ENCODE peak calls at places on chromosomes 11 and 22, in nine cellular contexts. K, Q, W, V, D, H, F, Z and J are unnamed samples.

GRCh38 chr22:37904572-37905533 is 1.2 kb upstream of the MICALL1 start:
- DNase-seq in F (peak), Z (peak), D (peak), V (no peak), Q (no peak), H (no peak), W (no peak), K (peak), J (peak)

GRCh38 chr11:1238767-1239595 is 16.1 kb downstream of the MUC5B start:
- DNase-seq in H (peak), F (no peak), K (no peak), V (no peak), D (no peak), Q (no peak), Z (no peak), W (no peak), J (no peak)

GRCh38 chr22:46079861-46080821 is 70.2 kb upstream of the PPARA start:
- DNase-seq in K (peak), V (no peak), D (peak), W (no peak), H (no peak), Q (no peak), Z (no peak), F (peak), J (peak)

GRCh38 chr11:65501530-65502273 is 2.9 kb downstream of the MALAT1 start:
- DNase-seq in H (no peak), F (no peak), D (peak), W (no peak), Z (no peak), V (no peak), Q (no peak), K (no peak), J (peak)

GRCh38 chr11:120108785-120109168 is 29.1 kb downstream of the TRIM29 start:
- DNase-seq in Z (no peak), Q (no peak), D (no peak), F (no peak), V (no peak), K (no peak), W (no peak), H (no peak), J (no peak)

GRCh38 chr11:67572747-67573419 is 10.7 kb upstream of the GSTP1 start:
- DNase-seq in W (no peak), D (peak), Q (no peak), Z (no peak), V (peak), F (peak), K (no peak), H (peak), J (no peak)

GRCh38 chr22:17366830-17367229 is 2.4 kb upstream of the CECR2 start:
- DNase-seq in V (no peak), Q (no peak), W (peak), Z (no peak), H (peak), D (no peak), F (no peak), K (peak), J (no peak)

GRCh38 chr11:46827995-46828394 is 18.1 kb downstream of the CKAP5 start:
- DNase-seq in Z (no peak), W (no peak), K (no peak), D (peak), Q (no peak), F (no peak), V (no peak), H (no peak), J (no peak)

GRCh38 chr11:12232819-12233601 is 122.6 kb downstream of the MICAL2 start:
- DNase-seq in K (no peak), D (peak), Q (no peak), V (no peak), W (no peak), Z (peak), H (no peak), F (no peak), J (peak)

GRCh38 chr11:38169286-38169685 is 1571.2 kb upstream of the RAG2 start:
- DNase-seq in V (no peak), W (no peak), H (no peak), Q (no peak), F (no peak), D (peak), K (no peak), Z (no peak), J (peak)

GRCh38 chr22:24115247-24116207 is 65.8 kb upstream of the SUSD2 start:
- DNase-seq in F (peak), W (no peak), H (no peak), K (peak), Q (no peak), V (no peak), Z (no peak), D (no peak), J (no peak)

GRCh38 chr22:37433786-37434185 is 6.5 kb upstream of the ELFN2 start:
- DNase-seq in K (no peak), F (no peak), V (no peak), H (no peak), D (no peak), Q (no peak), W (no peak), Z (no peak), J (no peak)

GRCh38 chr11:85815186-85815911 is 4.4 kb upstream of the SYTL2 start:
- DNase-seq in Z (peak), K (no peak), D (peak), W (no peak), V (no peak), H (no peak), F (no peak), Q (no peak), J (peak)

GRCh38 chr11:70761094-70761905 is 363.0 kb downstream of the CTTN start:
- DNase-seq in W (no peak), D (no peak), K (no peak), F (no peak), Z (no peak), Q (no peak), H (no peak), V (no peak), J (no peak)

GRCh38 chr22:41939981-41940852 is 6.7 kb downstream of the CENPM start:
- DNase-seq in F (peak), Q (peak), W (peak), H (no peak), K (no peak), V (peak), Z (no peak), D (no peak), J (no peak)

GRCh38 chr22:19825904-19826618 is 28.6 kb downstream of the GNB1L start:
- DNase-seq in Q (no peak), V (no peak), F (no peak), K (no peak), D (no peak), Z (no peak), W (no peak), H (no peak), J (no peak)

GRCh38 chr11:35077709-35078695 is 61.0 kb upstream of the CD44 start:
- DNase-seq in V (peak), D (peak), H (no peak), Q (no peak), W (peak), F (no peak), Z (no peak), K (no peak), J (peak)

GRCh38 chr11:7536102-7536501 is 22.3 kb downstream of the PPFIBP2 start:
- DNase-seq in H (peak), Q (no peak), F (no peak), K (no peak), Z (no peak), V (no peak), W (no peak), D (no peak), J (no peak)